ENCODE peak calls at places on chromosomes 7 and 10, in ten cellular contexts. O, A, R, M, L, E, D, G, S and W are unnamed samples.

GRCh38 chr7:148982596-148983219 is 45.6 kb downstream of the PDIA4 start:
- DNase-seq in R (no peak), A (no peak), E (no peak), G (peak; percentile 69), D (no peak), O (peak; percentile 23), M (no peak), L (no peak), S (peak; percentile 43), W (no peak)

GRCh38 chr10:43427166-43427825 is 9.6 kb upstream of the ZNF487 start:
- DNase-seq in R (no peak), G (no peak), E (no peak), A (no peak), L (no peak), O (no peak), M (no peak), S (peak; percentile 43), D (no peak), W (no peak)

GRCh38 chr7:134442441-134443220 is 16.3 kb downstream of the AKR1B1 start:
- DNase-seq in R (no peak), O (no peak), S (no peak), D (no peak), G (no peak), M (no peak), E (no peak), A (no peak), L (no peak), W (no peak)

GRCh38 chr7:135784013-135784412 is 35.4 kb upstream of the FAM180A start:
- DNase-seq in G (no peak), L (no peak), O (no peak), A (no peak), E (no peak), D (no peak), S (no peak), M (no peak), R (no peak), W (no peak)

GRCh38 chr7:108263364-108263951 is 133.3 kb upstream of the LAMB4 start:
- DNase-seq in E (no peak), D (no peak), L (no peak), A (no peak), O (no peak), S (peak; percentile 39), M (peak; percentile 36), R (no peak), G (no peak), W (no peak)

GRCh38 chr10:86449926-86450558 is 71.5 kb downstream of the WAPL start:
- DNase-seq in L (no peak), D (no peak), A (no peak), G (no peak), S (no peak), E (no peak), O (no peak), R (no peak), M (no peak), W (no peak)

GRCh38 chr10:110216240-110216639 is 8.8 kb downstream of the MXI1 start:
- DNase-seq in G (no peak), O (no peak), E (no peak), D (no peak), L (no peak), A (no peak), M (no peak), S (no peak), R (no peak), W (no peak)

GRCh38 chr7:25801214-25801613 is 350.8 kb upstream of the NFE2L3 start:
- DNase-seq in A (no peak), M (no peak), O (no peak), R (no peak), D (no peak), L (no peak), G (no peak), E (no peak), S (no peak), W (no peak)

GRCh38 chr7:21887353-21887752 is 58.3 kb downstream of the CDCA7L start:
- DNase-seq in G (no peak), L (no peak), E (no peak), D (no peak), R (no peak), O (no peak), A (no peak), S (no peak), M (no peak), W (no peak)

GRCh38 chr10:11270135-11270857 is 252.6 kb downstream of the CELF2 start:
- DNase-seq in G (peak; percentile 93), D (peak; percentile 93), A (peak; percentile 75), E (peak; percentile 68), M (peak; percentile 75), O (peak; percentile 66), L (peak; percentile 70), R (peak; percentile 65), S (peak; percentile 84), W (no peak)

GRCh38 chr7:13496971-13497370 is 492.5 kb downstream of the ETV1 start:
- DNase-seq in O (no peak), D (no peak), G (no peak), R (no peak), E (no peak), A (no peak), M (no peak), L (no peak), S (no peak), W (no peak)

GRCh38 chr7:44415510-44415909 is 74.9 kb downstream of the NUDCD3 start:
- DNase-seq in E (no peak), O (no peak), L (no peak), M (no peak), A (no peak), S (no peak), D (no peak), G (no peak), R (no peak), W (no peak)

GRCh38 chr7:137337902-137338301 is 5.6 kb downstream of the PTN start:
- DNase-seq in M (no peak), S (no peak), A (no peak), R (no peak), D (no peak), L (no peak), O (no peak), G (no peak), E (no peak), W (no peak)
- TF ChIP-seq CTCF in M (no peak), S (peak; percentile 31), A (peak; percentile 34), R (no peak), D (peak; percentile 72), L (no peak), O (no peak), G (peak; percentile 36), E (no peak), W (no peak)

DNA sequence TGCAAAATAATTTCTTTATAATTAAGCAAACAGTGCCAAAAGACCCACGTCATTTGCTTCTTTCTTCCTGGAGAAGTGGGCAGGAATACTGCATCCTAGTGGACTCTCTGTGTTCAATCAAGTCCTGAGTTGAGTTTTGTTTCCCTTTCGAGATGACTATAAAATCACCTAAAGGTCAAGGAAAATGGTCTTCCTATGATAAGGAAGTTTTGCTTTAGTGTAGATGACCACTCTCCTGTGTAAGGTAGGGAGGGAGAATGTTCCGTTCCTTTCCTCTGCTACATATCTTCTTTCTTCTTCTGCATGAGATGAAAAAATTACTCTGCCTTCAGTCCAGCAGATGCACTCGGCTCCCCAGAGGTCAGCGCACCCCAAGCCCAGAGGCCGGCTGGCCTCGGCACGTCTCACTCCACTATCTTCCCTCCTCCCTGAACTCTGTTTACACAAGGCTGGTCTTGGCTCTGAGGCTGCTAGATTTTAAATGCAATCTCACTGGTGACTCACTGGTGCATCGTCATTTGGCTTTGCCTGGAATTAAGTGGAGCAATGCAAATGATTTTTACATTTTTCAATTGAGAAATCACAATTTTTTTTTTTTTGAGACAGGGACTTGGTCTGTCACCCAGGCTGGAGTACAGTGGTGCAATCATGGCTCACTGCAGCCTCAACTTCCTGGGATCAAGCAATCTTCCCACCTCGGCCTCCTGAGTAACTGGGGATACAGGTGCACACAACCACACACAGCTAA is 18.6 kb upstream of the VDAC2 start:
- DNase-seq in A (no peak), S (no peak), E (peak; percentile 65), O (peak; percentile 63), M (peak; percentile 64), D (no peak), L (peak; percentile 46), R (no peak), G (no peak), W (no peak)
- TF ChIP-seq CTCF in A (no peak), S (no peak), E (no peak), O (no peak), M (peak; percentile 8), D (no peak), L (no peak), R (no peak), G (no peak), W (no peak)

GRCh38 chr10:89662596-89662995 is 17.6 kb upstream of the PANK1 start:
- DNase-seq in A (no peak), R (no peak), G (no peak), O (no peak), L (no peak), E (no peak), M (no peak), D (no peak), S (no peak), W (no peak)

GRCh38 chr10:89663144-89663543 is 18.1 kb upstream of the PANK1 start:
- DNase-seq in M (no peak), E (no peak), S (no peak), D (no peak), A (no peak), G (no peak), R (no peak), O (no peak), L (no peak), W (no peak)

GRCh38 chr10:89664206-89664605 is 19.2 kb upstream of the PANK1 start:
- DNase-seq in G (no peak), S (no peak), L (no peak), E (no peak), A (no peak), O (no peak), R (no peak), D (no peak), M (peak; percentile 15), W (no peak)

GRCh38 chr10:89666138-89666537 is 21.1 kb upstream of the PANK1 start:
- DNase-seq in E (no peak), M (no peak), S (no peak), R (no peak), O (no peak), A (no peak), G (no peak), D (no peak), L (no peak), W (no peak)

DNA sequence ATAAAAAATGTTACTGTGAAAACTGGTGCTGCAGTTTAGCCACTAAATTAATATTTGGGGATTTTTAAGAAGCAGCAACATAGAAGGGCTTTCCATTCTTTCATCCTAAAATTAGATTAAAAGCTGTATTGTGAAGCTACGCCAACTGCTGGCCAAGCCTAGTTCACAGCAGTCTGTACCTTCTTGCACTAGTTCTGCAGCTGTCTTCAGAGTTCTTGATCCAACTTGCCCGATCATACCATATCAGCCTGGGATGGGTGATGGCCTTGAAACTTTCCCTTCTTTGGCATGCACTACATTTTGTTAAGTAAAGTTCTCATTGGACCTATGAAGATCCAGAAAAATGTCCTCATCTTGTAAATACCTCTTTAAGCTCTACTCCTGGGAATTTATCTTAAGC is 20.3 kb upstream of the PANK1 start:
- DNase-seq in G (no peak), D (no peak), O (no peak), L (no peak), E (no peak), S (no peak), M (no peak), R (no peak), A (no peak), W (no peak)
- TF ChIP-seq CTCF in G (no peak), D (no peak), O (no peak), L (no peak), E (no peak), S (no peak), M (no peak), R (no peak), A (no peak), W (no peak)

GRCh38 chr7:157467496-157468212 is 130.8 kb downstream of the DNAJB6 start:
- DNase-seq in L (no peak), M (no peak), E (no peak), D (peak; percentile 27), O (peak; percentile 82), R (no peak), A (no peak), G (no peak), S (no peak), W (no peak)
- TF ChIP-seq CTCF in L (no peak), M (no peak), E (no peak), D (peak; percentile 29), O (peak; percentile 54), R (no peak), A (no peak), G (no peak), S (peak; percentile 23), W (no peak)